ENCODE peak calls at places on chromosomes 2 and 18, in five cellular contexts. F is A549, E is kidney, D is mucosa of descending colon, J is fibroblast of lung. H is an unnamed sample.

GRCh38 chr2:151040036-151040435 is 221.6 kb downstream of the RBM43 start:
- DNase-seq in F (no peak), E (no peak), D (no peak), J (peak; percentile 63), H (no peak)

GRCh38 chr2:59490994-59491393 is 1062.5 kb downstream of the BCL11A start:
- DNase-seq in F (no peak), E (no peak), D (no peak), J (no peak), H (no peak)

GRCh38 chr2:238949710-238950345 is 101.9 kb downstream of the TWIST2 start:
- DNase-seq in F (no peak), E (no peak), D (no peak), J (no peak), H (no peak)

GRCh38 chr2:168058675-168059074 is 188.7 kb downstream of the STK39 start:
- DNase-seq in F (no peak), E (no peak), D (no peak), J (no peak), H (no peak)

GRCh38 chr18:73668051-73668450 is 479.6 kb downstream of the FBXO15 start:
- DNase-seq in F (no peak), E (no peak), D (no peak), J (no peak), H (no peak)

GRCh38 chr2:72991439-72991725 is 74.1 kb downstream of the EMX1 start:
- DNase-seq in F (no peak), E (peak; percentile 28), D (no peak), J (no peak), H (no peak)

GRCh38 chr2:11133936-11134320 is 21.3 kb upstream of the SLC66A3 start:
- DNase-seq in F (no peak), E (no peak), D (no peak), J (no peak), H (no peak)

GRCh38 chr18:13627639-13628038 is 98.7 kb downstream of the FAM210A start:
- DNase-seq in F (no peak), E (no peak), D (no peak), J (no peak), H (no peak)

GRCh38 chr2:161044095-161044874 is 115.9 kb upstream of the TANK start:
- DNase-seq in F (no peak), E (no peak), D (no peak), J (no peak), H (no peak)

GRCh38 chr2:236354056-236354940 is 90.1 kb upstream of the ASB18 start:
- DNase-seq in F (no peak), E (no peak), D (no peak), J (no peak), H (no peak)

GRCh38 chr2:202429164-202429980 is 53.2 kb downstream of the BMPR2 start:
- DNase-seq in F (no peak), E (no peak), D (no peak), J (peak; percentile 96), H (no peak)

GRCh38 chr18:35526476-35527120 is 28.8 kb upstream of the INO80C start:
- DNase-seq in F (no peak), E (no peak), D (no peak), J (no peak), H (peak; percentile 19)
- H3K4me3 ChIP-seq in F (no peak overlapping the region), E (no peak overlapping the region), D (no peak overlapping the region), J (no peak overlapping the region), H (no peak overlapping the region)

GRCh38 chr2:187493877-187494568 is 46.0 kb upstream of the CALCRL start:
- DNase-seq in F (no peak), E (no peak), D (no peak), J (no peak), H (no peak)

GRCh38 chr2:187497858-187498463 is 49.9 kb upstream of the CALCRL start:
- DNase-seq in F (no peak), E (no peak), D (no peak), J (no peak), H (no peak)

GRCh38 chr2:187499941-187500532 is 52.0 kb upstream of the CALCRL start:
- DNase-seq in F (peak; percentile 19), E (no peak), D (peak; percentile 42), J (peak; percentile 43), H (peak; percentile 52)

GRCh38 chr2:187500585-187501359 is 52.7 kb upstream of the CALCRL start:
- DNase-seq in F (peak; percentile 25), E (no peak), D (no peak), J (peak; percentile 68), H (peak; percentile 23)

GRCh38 chr2:187497140-187497539 is 49.1 kb upstream of the CALCRL start:
- DNase-seq in F (no peak), E (no peak), D (no peak), J (no peak), H (no peak)
- H3K4me3 ChIP-seq in F (no peak overlapping the region), E (no peak overlapping the region), D (no peak overlapping the region), J (no peak overlapping the region), H (no peak overlapping the region)

DNA sequence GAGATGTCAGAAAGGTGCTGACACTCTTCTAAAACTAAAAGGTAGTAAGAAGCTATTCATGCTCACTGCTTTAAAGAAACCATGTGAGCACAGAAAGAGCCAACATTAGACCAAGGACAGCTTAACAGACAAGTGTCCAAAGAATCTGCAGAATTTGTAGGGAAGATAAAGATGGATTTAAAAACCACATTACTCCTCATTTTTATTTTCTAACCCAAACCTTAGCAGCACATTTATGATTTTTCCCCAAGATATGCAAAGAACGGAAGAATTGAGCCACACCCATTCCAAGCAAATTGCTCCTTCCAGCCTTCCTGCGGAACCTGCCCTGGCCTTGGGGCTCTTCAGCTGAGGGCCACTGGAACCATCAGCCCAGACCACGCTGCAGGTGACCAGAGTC is 26.9 kb downstream of the MBP start:
- DNase-seq in F (no peak), E (peak; percentile 45), D (no peak), J (peak; percentile 44), H (no peak)
- H3K4me3 ChIP-seq in F (no peak overlapping the region), E (no peak overlapping the region), D (no peak overlapping the region), J (no peak overlapping the region), H (no peak overlapping the region)

DNA sequence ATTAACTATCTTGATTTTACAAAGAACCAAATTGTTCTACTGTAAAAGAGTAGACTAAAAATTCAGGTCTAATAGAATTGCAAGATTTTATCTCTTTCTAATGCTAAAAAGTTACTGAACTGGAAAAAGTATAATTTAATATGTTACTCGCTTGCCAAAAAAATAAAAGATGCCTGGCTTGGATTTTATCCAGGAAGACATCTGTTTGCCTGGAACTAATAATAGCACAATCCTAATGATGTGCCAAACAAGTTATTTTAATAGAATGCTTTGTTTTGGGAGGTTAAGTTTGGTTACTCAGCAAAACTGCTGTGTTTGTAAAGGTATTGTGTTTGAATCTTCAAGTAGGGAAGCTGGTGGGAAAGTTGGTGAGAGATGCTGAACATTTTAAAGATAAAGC is 19.4 kb upstream of the ZSWIM2 start:
- DNase-seq in F (no peak), E (no peak), D (no peak), J (peak; percentile 22), H (peak; percentile 32)
- H3K4me3 ChIP-seq in F (no peak overlapping the region), E (no peak overlapping the region), D (no peak overlapping the region), J (no peak overlapping the region), H (no peak overlapping the region)

GRCh38 chr2:44171018-44171417 is 2.3 kb downstream of the PPM1B start:
- DNase-seq in F (no peak), E (no peak), D (no peak), J (peak; percentile 83), H (peak; percentile 24)
- H3K4me3 ChIP-seq in F (peak overlapping the region; percentile 83), E (peak overlapping the region; percentile 99), D (no peak overlapping the region), J (peak overlapping the region; percentile 74), H (peak overlapping the region; percentile 88)

GRCh38 chr2:71844967-71845366 is 302.7 kb downstream of the CYP26B1 start:
- DNase-seq in F (no peak), E (no peak), D (no peak), J (no peak), H (no peak)

GRCh38 chr2:71849111-71849510 is 298.6 kb downstream of the CYP26B1 start:
- DNase-seq in F (no peak), E (no peak), D (no peak), J (no peak), H (no peak)

GRCh38 chr2:71843391-71843850 is 304.2 kb downstream of the CYP26B1 start:
- DNase-seq in F (no peak), E (no peak), D (no peak), J (peak; percentile 81), H (no peak)

GRCh38 chr2:71846669-71847291 is 300.9 kb downstream of the CYP26B1 start:
- DNase-seq in F (no peak), E (no peak), D (no peak), J (peak; percentile 74), H (peak; percentile 53)

GRCh38 chr2:71846072-71846471 is 301.6 kb downstream of the CYP26B1 start:
- DNase-seq in F (no peak), E (no peak), D (no peak), J (no peak), H (no peak)
- H3K4me3 ChIP-seq in F (no peak overlapping the region), E (no peak overlapping the region), D (no peak overlapping the region), J (no peak overlapping the region), H (no peak overlapping the region)

H was measured in astrocyte of the cerebellum.